ENCODE peak calls at places on chromosomes 4 and X, in five cellular contexts. L, K, O, I and N are unnamed samples.

GRCh38 chrX:153471663-153472280 is 1.4 kb upstream of the HAUS7 start:
- DNase-seq in L (no peak), K (no peak), O (peak; percentile 50), I (no peak), N (no peak)

GRCh38 chrX:43556207-43556606 is 99.9 kb upstream of the MAOA start:
- DNase-seq in L (peak; percentile 46), K (no peak), O (no peak), I (no peak), N (no peak)

GRCh38 chr4:40055379-40055872 is 1.2 kb upstream of the N4BP2 start:
- DNase-seq in L (peak; percentile 33), K (no peak), O (peak; percentile 76), I (peak; percentile 16), N (no peak)

GRCh38 chr4:70892086-70892769 is 9.9 kb upstream of the MOB1B start:
- DNase-seq in L (peak; percentile 99), K (no peak), O (no peak), I (no peak), N (no peak)

GRCh38 chr4:115668396-115668795 is 555.0 kb upstream of the NDST4 start:
- DNase-seq in L (no peak), K (no peak), O (no peak), I (no peak), N (no peak)

GRCh38 chr4:19298998-19299397 is 952.7 kb upstream of the SLIT2 start:
- DNase-seq in L (peak; percentile 2), K (no peak), O (no peak), I (no peak), N (no peak)

GRCh38 chrX:64204701-64205440 is 637 bp downstream of the AMER1 start:
- DNase-seq in L (peak; percentile 6), K (peak; percentile 21), O (peak; percentile 30), I (no peak), N (no peak)

GRCh38 chr4:100189820-100190642 is at the start of gene DDIT4L:
- DNase-seq in L (no peak), K (peak; percentile 34), O (peak; percentile 36), I (no peak), N (no peak)

GRCh38 chrX:23048806-23049573 is 49.2 kb downstream of the DDX53 start:
- DNase-seq in L (no peak), K (no peak), O (no peak), I (no peak), N (no peak)

GRCh38 chrX:131802836-131803626 is 220.1 kb upstream of the STK26 start:
- DNase-seq in L (peak; percentile 76), K (no peak), O (peak; percentile 79), I (peak; percentile 75), N (peak; percentile 53)

GRCh38 chr4:73181231-73181630 is 77.4 kb downstream of the ANKRD17 start:
- DNase-seq in L (no peak), K (no peak), O (no peak), I (no peak), N (no peak)

GRCh38 chr4:55184600-55185523 is 59.5 kb upstream of the KDR start:
- DNase-seq in L (no peak), K (peak; percentile 65), O (peak; percentile 67), I (peak; percentile 6), N (no peak)

GRCh38 chr4:150329338-150329737 is 251.1 kb downstream of the DCLK2 start:
- DNase-seq in L (no peak), K (no peak), O (no peak), I (no peak), N (no peak)

GRCh38 chrX:97797076-97797475 is 913.4 kb downstream of the RPA4 start:
- DNase-seq in L (no peak), K (no peak), O (no peak), I (no peak), N (no peak)

GRCh38 chrX:91435465-91435864 is 826 bp downstream of the PABPC5 start:
- DNase-seq in L (no peak), K (no peak), O (no peak), I (no peak), N (no peak)

GRCh38 chr4:53805291-53805690 is 214.0 kb upstream of the LNX1 start:
- DNase-seq in L (no peak), K (no peak), O (no peak), I (no peak), N (no peak)

GRCh38 chr4:55124337-55125076 is 888 bp downstream of the KDR start:
- DNase-seq in L (no peak), K (peak; percentile 23), O (peak; percentile 29), I (no peak), N (no peak)

GRCh38 chr4:102263024-102263787 is 82.1 kb downstream of the SLC39A8 start:
- DNase-seq in L (peak; percentile 59), K (peak; percentile 51), O (peak; percentile 61), I (no peak), N (no peak)

GRCh38 chr4:30866907-30867306 is 146.7 kb downstream of the PCDH7 start:
- DNase-seq in L (no peak), K (no peak), O (peak; percentile 22), I (no peak), N (no peak)

GRCh38 chr4:151719045-151719743 is 41.6 kb downstream of the GATB start:
- DNase-seq in L (no peak), K (no peak), O (peak; percentile 30), I (no peak), N (no peak)

GRCh38 chr4:158277558-158277957 is 67.3 kb downstream of the TMEM144 start:
- DNase-seq in L (no peak), K (no peak), O (no peak), I (no peak), N (no peak)

GRCh38 chr4:30744386-30744785 is 24.2 kb downstream of the PCDH7 start:
- DNase-seq in L (no peak), K (no peak), O (no peak), I (no peak), N (no peak)

GRCh38 chr4:114717432-114717831 is 118.8 kb downstream of the UGT8 start:
- DNase-seq in L (no peak), K (no peak), O (no peak), I (no peak), N (no peak)

GRCh38 chr4:20622701-20623100 is 77.6 kb upstream of the PACRGL start:
- DNase-seq in L (peak; percentile 80), K (no peak), O (no peak), I (no peak), N (no peak)

GRCh38 chrX:12825801-12826200 is 34.6 kb downstream of the PRPS2 start:
- DNase-seq in L (no peak), K (peak; percentile 23), O (peak; percentile 15), I (no peak), N (no peak)

GRCh38 chr4:61425315-61425714 is 225.2 kb downstream of the ADGRL3 start:
- DNase-seq in L (no peak), K (no peak), O (no peak), I (no peak), N (no peak)

GRCh38 chr4:149409186-149410056 is 406.2 kb downstream of the IQCM start:
- DNase-seq in L (peak; percentile 72), K (peak; percentile 53), O (peak; percentile 86), I (no peak), N (no peak)

GRCh38 chr4:40629401-40630334 is at the start of gene RBM47:
- DNase-seq in L (peak; percentile 57), K (peak; percentile 51), O (peak; percentile 57), I (peak; percentile 11), N (no peak)

GRCh38 chr4:179662522-179662921 is 2220.3 kb upstream of the AGA start:
- DNase-seq in L (no peak), K (peak; percentile 2), O (peak; percentile 21), I (no peak), N (no peak)

GRCh38 chr4:139015948-139016451 is 419 bp downstream of the NOCT start:
- DNase-seq in L (no peak), K (peak; percentile 25), O (peak; percentile 41), I (peak; percentile 35), N (peak; percentile 33)

GRCh38 chr4:96675916-96676315 is 836.0 kb downstream of the PDHA2 start:
- DNase-seq in L (no peak), K (peak; percentile 85), O (peak; percentile 36), I (no peak), N (no peak)

GRCh38 chr4:75907956-75908355 is 5.7 kb upstream of the PPEF2 start:
- DNase-seq in L (no peak), K (peak; percentile 30), O (no peak), I (no peak), N (no peak)

GRCh38 chrX:12771445-12772069 is 19.7 kb upstream of the PRPS2 start:
- DNase-seq in L (peak; percentile 75), K (peak; percentile 36), O (peak; percentile 5), I (peak; percentile 57), N (peak; percentile 48)

GRCh38 chr4:182905038-182905437 is 12.1 kb downstream of the DCTD start:
- DNase-seq in L (no peak), K (no peak), O (no peak), I (no peak), N (no peak)

GRCh38 chrX:47562615-47563243 is 1.7 kb downstream of the ARAF start:
- DNase-seq in L (peak; percentile 58), K (peak; percentile 44), O (peak; percentile 27), I (no peak), N (no peak)

GRCh38 chr4:142407569-142407968 is 438.5 kb downstream of the INPP4B start:
- DNase-seq in L (no peak), K (peak; percentile 40), O (no peak), I (no peak), N (no peak)

GRCh38 chr4:112113786-112114185 is 31.5 kb upstream of the FAM241A start:
- DNase-seq in L (no peak), K (no peak), O (no peak), I (no peak), N (no peak)

GRCh38 chrX:38335382-38335781 is 8.1 kb upstream of the RPGR start:
- DNase-seq in L (peak; percentile 52), K (no peak), O (no peak), I (no peak), N (no peak)

GRCh38 chrX:151722241-151722846 is 6.5 kb downstream of the FATE1 start:
- DNase-seq in L (peak; percentile 45), K (no peak), O (peak; percentile 3), I (no peak), N (no peak)

GRCh38 chrX:41145920-41146608 is 60.8 kb downstream of the USP9X start:
- DNase-seq in L (peak; percentile 1), K (peak; percentile 94), O (peak; percentile 90), I (no peak), N (no peak)